ENCODE peak calls at places on chromosome 22, in four cellular contexts. L is stomach, H is HCT116, X is breast epithelium. J is an unnamed sample.

GRCh38 chr22:46587067-46587471 is 33.1 kb upstream of the GRAMD4 start:
- DNase-seq in L (no peak), H (no peak), X (no peak), J (no peak)

GRCh38 chr22:35399114-35399677 is 744 bp upstream of the MCM5 start:
- DNase-seq in H (no peak), L (no peak), X (no peak), J (no peak)

GRCh38 chr22:35819421-35819820 is 101.7 kb downstream of the APOL5 start:
- DNase-seq in L (no peak), H (no peak), X (no peak), J (no peak)

GRCh38 chr22:38872831-38873248 is 824 bp upstream of the CBX6 start:
- DNase-seq in L (peak; percentile 51), X (peak; percentile 59), H (no peak), J (peak; percentile 86)

GRCh38 chr22:46653596-46653995 is 33.4 kb downstream of the GRAMD4 start:
- DNase-seq in L (no peak), H (no peak), X (no peak), J (no peak)

GRCh38 chr22:29144786-29145160 is 60.9 kb upstream of the EMID1 start:
- DNase-seq in X (no peak), H (no peak), L (peak; percentile 14), J (peak; percentile 67)

GRCh38 chr22:35357883-35358621 is 22.8 kb upstream of the HMOX1 start:
- DNase-seq in L (no peak), H (peak; percentile 72), X (no peak), J (no peak)

GRCh38 chr22:46730568-46731245 is 7.3 kb downstream of the CERK start:
- DNase-seq in L (no peak), X (no peak), H (no peak), J (no peak)

GRCh38 chr22:40009231-40009769 is 14.5 kb downstream of the FAM83F start:
- DNase-seq in X (no peak), L (peak; percentile 41), H (no peak), J (no peak)

GRCh38 chr22:32707971-32708370 is 93.5 kb upstream of the TIMP3 start:
- DNase-seq in L (no peak), H (no peak), X (no peak), J (no peak)

GRCh38 chr22:35893698-35894097 is 134.9 kb downstream of the RBFOX2 start:
- DNase-seq in L (no peak), H (no peak), X (no peak), J (no peak)

GRCh38 chr22:30705710-30706651 is 11.3 kb downstream of the OSBP2 start:
- DNase-seq in H (peak; percentile 70), L (no peak), X (no peak), J (no peak)

GRCh38 chr22:38674888-38675287 is 6.9 kb upstream of the TOMM22 start:
- DNase-seq in L (no peak), H (no peak), X (peak; percentile 78), J (no peak)

GRCh38 chr22:35685731-35686130 is 31.9 kb upstream of the APOL5 start:
- DNase-seq in X (no peak), L (no peak), H (no peak), J (no peak)

GRCh38 chr22:44710474-44711235 is 8.7 kb downstream of the PRR5 start:
- DNase-seq in H (no peak), X (no peak), L (peak; percentile 45), J (no peak)

GRCh38 chr22:45009881-45010531 is at the start of gene PHF21B:
- DNase-seq in L (peak; percentile 37), X (no peak), H (no peak), J (no peak)

GRCh38 chr22:41327124-41327523 is 25.8 kb downstream of the ZC3H7B start:
- DNase-seq in X (no peak), H (no peak), L (no peak), J (no peak)

GRCh38 chr22:19480789-19481188 is 1.1 kb downstream of the CDC45 start:
- DNase-seq in H (no peak), X (no peak), L (no peak), J (no peak)

GRCh38 chr22:19086944-19087343 is 35.3 kb downstream of the DGCR2 start:
- DNase-seq in H (no peak), L (no peak), X (no peak), J (no peak)

GRCh38 chr22:29842740-29843139 is 4.7 kb upstream of the ASCC2 start:
- DNase-seq in H (no peak), X (no peak), L (no peak), J (no peak)

GRCh38 chr22:30167327-30167726 is 79.2 kb downstream of the LIF start:
- DNase-seq in X (no peak), L (no peak), H (no peak), J (no peak)

GRCh38 chr22:39220897-39221850 is 23.6 kb downstream of the PDGFB start:
- DNase-seq in H (no peak), X (no peak), L (no peak), J (no peak)

GRCh38 chr22:27637604-27638003 is 164.0 kb downstream of the MN1 start:
- DNase-seq in L (no peak), X (no peak), H (no peak), J (no peak)
- H3K27ac ChIP-seq in L (no peak overlapping the region), X (no peak overlapping the region), H (no peak overlapping the region), J (no peak overlapping the region)

DNA sequence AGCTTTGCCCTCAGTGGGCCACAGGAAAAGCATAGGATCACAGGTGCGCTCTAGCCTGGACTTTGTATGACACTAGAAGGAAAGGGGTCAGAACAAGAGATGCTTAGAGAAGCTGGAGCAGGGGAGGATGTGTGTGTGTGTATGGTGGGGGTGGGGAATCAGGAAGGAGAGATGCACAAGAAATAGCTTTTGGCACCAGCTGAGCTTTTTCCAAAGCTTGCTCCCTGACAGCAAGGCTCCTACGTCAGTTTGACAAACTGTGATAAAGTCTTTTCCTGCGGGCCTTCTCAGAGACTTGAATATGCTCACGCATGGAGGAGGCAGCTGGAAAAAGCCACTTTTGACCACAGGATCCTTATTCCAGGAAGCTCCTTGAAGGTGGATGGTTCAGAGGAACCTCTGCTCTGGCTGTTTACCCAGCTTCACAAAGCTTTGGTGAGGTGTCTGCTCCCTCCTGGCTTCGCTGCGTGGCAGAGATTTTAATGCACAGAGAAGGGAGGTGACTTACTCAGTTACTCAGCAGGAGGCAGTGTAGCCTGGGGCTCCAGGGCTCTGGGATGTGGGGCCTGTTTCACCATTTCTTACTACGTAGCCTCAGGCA is 3.9 kb downstream of the CDC42EP1 start:
- DNase-seq in H (no peak), X (no peak), L (no peak), J (no peak)
- TF ChIP-seq POLR2AphosphoS5 in H (no peak), X (no peak), L (no peak), J (no peak)

DNA sequence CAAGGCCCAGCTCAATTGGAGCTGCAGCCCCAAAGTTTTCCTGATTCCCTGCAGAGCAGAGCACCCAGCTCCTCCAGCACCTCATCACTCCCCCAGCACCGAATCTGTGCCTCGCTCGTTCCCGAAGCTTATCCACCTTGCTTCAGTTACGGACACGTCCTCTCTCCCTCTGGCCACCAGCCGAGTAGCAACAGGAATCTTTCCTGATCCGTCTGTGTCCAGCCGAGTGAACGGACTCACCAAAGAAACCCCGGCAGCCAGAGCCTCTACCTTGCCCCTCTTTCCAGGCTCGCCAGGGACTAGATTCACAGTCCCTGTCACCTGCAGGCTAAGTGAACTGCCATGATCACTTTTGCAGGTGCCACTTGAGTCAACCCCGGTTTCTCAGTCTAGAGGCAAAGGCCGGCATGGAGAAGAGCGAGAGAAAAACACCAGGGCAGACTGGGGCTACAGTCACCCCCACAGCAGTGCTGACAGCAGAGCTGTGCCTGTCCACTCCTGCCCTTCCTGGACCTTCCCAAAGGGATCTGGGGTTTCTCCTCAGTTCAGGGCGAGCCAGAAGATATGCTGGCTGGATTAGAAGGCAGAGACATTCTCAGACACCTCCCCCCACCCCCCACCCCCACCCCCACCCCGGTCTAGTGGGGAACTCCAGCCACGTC is 32.3 kb downstream of the BID start:
- DNase-seq in L (no peak), X (no peak), H (no peak), J (no peak)
- H3K36me3 ChIP-seq in L (peaks cover 37% of the 10 kb centered on the region), X (no peaks in the 10 kb centered on the region), H (peaks cover 4% of the 10 kb centered on the region), J (no peaks in the 10 kb centered on the region)

DNA sequence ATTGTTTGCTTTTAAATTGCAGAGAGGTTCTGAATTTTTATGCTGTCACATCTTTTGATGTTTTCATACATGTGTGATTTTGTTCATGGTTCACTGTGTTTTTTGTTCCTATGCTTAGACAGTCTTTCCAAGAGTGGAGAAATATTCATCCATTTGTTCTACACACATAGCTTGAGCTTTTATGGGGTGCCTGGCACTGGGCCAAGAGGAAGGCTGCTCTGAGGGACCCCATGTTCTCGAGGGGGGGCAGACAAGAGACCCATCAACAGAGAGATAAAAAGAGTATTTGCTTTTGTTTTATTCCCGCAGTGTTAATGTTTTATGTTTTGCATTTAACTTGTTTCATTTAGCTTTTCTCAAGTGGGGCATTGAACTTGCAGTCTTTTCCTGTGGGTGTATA is 57.6 kb downstream of the CABIN1 start:
- DNase-seq in H (no peak), X (no peak), L (no peak), J (no peak)
- H3K27ac ChIP-seq in H (no peak overlapping the region), X (no peak overlapping the region), L (no peak overlapping the region), J (no peak overlapping the region)

GRCh38 chr22:20588092-20588842 is 80.9 kb downstream of the MED15 start:
- DNase-seq in H (no peak), L (no peak), X (no peak), J (no peak)
- TF ChIP-seq POLR2AphosphoS5 in H (peak; percentile 9), L (no peak), X (no peak), J (no peak)

GRCh38 chr22:50218153-50218995 is 17.6 kb downstream of the SELENOO start:
- DNase-seq in X (no peak), H (no peak), L (no peak), J (no peak)
- H3K36me3 ChIP-seq in X (peaks cover 26% of the 10 kb centered on the region), H (peaks cover 51% of the 10 kb centered on the region), L (peaks cover 93% of the 10 kb centered on the region), J (no peaks in the 10 kb centered on the region)

DNA sequence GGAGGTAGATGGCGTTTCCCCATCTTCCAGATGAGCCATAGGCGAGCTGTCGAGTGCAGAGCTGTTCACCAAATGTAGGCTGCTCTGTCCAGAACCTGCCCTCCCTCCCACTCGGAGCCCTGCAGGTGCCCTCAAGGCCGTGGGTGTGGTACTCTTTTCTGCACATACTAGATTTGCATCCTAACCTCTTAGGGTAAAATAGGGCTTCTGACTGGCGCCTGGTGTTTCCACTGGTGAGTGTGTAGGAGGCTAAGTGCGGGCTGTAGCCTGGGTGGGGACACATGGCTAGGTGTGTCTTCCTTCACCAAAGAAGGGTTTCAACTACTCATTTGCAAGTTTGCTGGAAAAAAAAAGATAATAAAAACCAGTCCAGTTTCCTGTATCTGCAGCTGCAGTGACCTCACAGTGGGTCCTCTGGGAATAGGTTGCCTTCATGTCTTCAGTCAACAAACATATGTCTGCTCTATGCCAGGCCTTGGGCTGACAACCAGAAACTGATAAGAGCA is 8.5 kb downstream of the BIK start:
- DNase-seq in X (no peak), L (no peak), H (no peak), J (no peak)
- H3K27ac ChIP-seq in X (no peak overlapping the region), L (peak overlapping the region; percentile 63), H (no peak overlapping the region), J (no peak overlapping the region)

GRCh38 chr22:42887523-42888507 is 30.7 kb upstream of the ARFGAP3 start:
- DNase-seq in X (no peak), L (peak; percentile 82), H (no peak), J (no peak)
- TF ChIP-seq POLR2AphosphoS5 in X (no peak), L (peak; percentile 65), H (no peak), J (no peak)

DNA sequence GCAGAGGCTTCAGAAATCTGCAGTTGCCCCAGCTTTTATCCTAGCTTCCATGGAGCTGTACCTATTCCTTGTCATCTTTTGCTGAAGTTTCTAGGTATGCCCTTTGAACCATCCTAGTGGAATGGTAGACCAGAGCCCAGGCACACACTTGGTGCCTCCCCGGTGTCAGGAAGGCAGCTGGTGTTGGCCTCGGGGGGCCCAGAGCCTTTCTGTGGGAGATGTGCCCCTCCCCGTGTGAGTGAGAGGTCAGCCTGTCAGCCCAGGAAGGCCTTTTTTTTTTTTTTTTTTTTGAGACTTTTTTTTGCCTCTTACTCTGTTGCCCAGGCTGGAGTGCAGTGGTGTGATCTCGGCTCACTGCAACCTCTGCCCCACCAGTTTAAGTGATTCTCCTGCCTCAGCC is 58.4 kb downstream of the MED15 start:
- DNase-seq in H (no peak), L (no peak), X (no peak), J (no peak)
- H3K36me3 ChIP-seq in H (peaks cover 36% of the 10 kb centered on the region), L (peaks cover 90% of the 10 kb centered on the region), X (no peaks in the 10 kb centered on the region), J (no peaks in the 10 kb centered on the region)